ENCODE peak calls at places on chromosomes 16 and 17, in ten cellular contexts. N is stimulated activated CD8-positive, alpha-beta memory T cell treated with anti-CD3 and anti-CD28 coated beads, Interleukin-4, amount 100 ng/mL, for 1 hour; R is activated T-helper 1 cell treated with anti-CD3 and anti-CD28 coated beads, Interleukin-2, amount 50 U/mL, for 16 hours; F is progenitor cell of endocrine pancreas; K is mammary epithelial cell; V is stimulated activated CD4-positive, alpha-beta T cell treated with anti-CD3 and anti-CD28 coated beads, Interleukin-2, amount 100 ng/mL, for 48 hours; Z is activated CD4-positive, alpha-beta T cell treated with anti-CD3 and anti-CD28 coated beads, Interleukin-2, amount 50 U/mL, for 1 hour; J is bronchial epithelial cell; T is nephron progenitor cell; C is AG08396. P is an unnamed sample.

GRCh38 chr17:58507123-58507634 is 7.3 kb downstream of the MTMR4 start:
- DNase-seq in T (no peak), C (no peak), K (no peak), R (no peak), F (no peak), J (no peak), N (no peak), Z (no peak), V (no peak), P (no peak)

GRCh38 chr16:11557811-11558210 is 28.9 kb downstream of the LITAF start:
- DNase-seq in J (no peak), N (no peak), T (no peak), K (no peak), R (no peak), F (no peak), C (no peak), V (no peak), Z (no peak), P (no peak)

GRCh38 chr17:50806141-50806643 is 29.2 kb upstream of the WFIKKN2 start:
- DNase-seq in T (no peak), K (no peak), F (no peak), N (no peak), V (no peak), R (no peak), J (no peak), Z (no peak), C (no peak), P (no peak)

GRCh38 chr16:57570301-57571070 is 28.0 kb downstream of the ADGRG5 start:
- DNase-seq in J (no peak), V (no peak), C (no peak), Z (no peak), T (no peak), N (no peak), K (no peak), F (no peak), R (no peak), P (no peak)

GRCh38 chr17:18981642-18982424 is 22.7 kb downstream of the FAM83G start:
- DNase-seq in J (peak), R (no peak), T (no peak), C (peak), V (no peak), N (no peak), K (peak), F (no peak), Z (no peak), P (no peak)

GRCh38 chr16:66850115-66850815 is 6.1 kb downstream of the CA7 start:
- DNase-seq in C (no peak), N (no peak), R (no peak), F (no peak), K (no peak), J (no peak), V (no peak), Z (no peak), T (no peak), P (no peak)

GRCh38 chr17:9900744-9901143 is 4.3 kb downstream of the RCVRN start:
- DNase-seq in N (no peak), F (no peak), R (no peak), K (no peak), J (peak), Z (no peak), T (no peak), C (peak), V (no peak), P (no peak)

GRCh38 chr17:5516060-5516792 is 29.9 kb downstream of the MIS12 start:
- DNase-seq in C (peak), Z (no peak), K (peak), N (no peak), J (peak), V (no peak), R (no peak), T (no peak), F (no peak), P (no peak)

GRCh38 chr16:80006175-80006895 is 405.8 kb upstream of the MAF start:
- DNase-seq in C (no peak), N (no peak), V (no peak), Z (no peak), J (peak), K (peak), F (no peak), T (no peak), R (no peak), P (no peak)

GRCh38 chr17:31581022-31581483 is 189.6 kb downstream of the RAB11FIP4 start:
- DNase-seq in J (peak), F (no peak), T (no peak), C (peak), K (peak), Z (no peak), N (no peak), V (no peak), R (no peak), P (peak)

GRCh38 chr17:33949100-33949499 is 306.0 kb upstream of the CCL2 start:
- DNase-seq in T (peak), J (no peak), R (no peak), V (no peak), F (peak), Z (no peak), N (no peak), C (no peak), K (no peak), P (no peak)

GRCh38 chr16:30131869-30132475 is 9.0 kb upstream of the MAPK3 start:
- DNase-seq in T (no peak), C (no peak), V (no peak), J (no peak), R (no peak), Z (no peak), N (no peak), K (no peak), F (no peak), P (no peak)

GRCh38 chr17:35063514-35064223 is at the start of gene RFFL:
- DNase-seq in Z (peak), V (peak), R (peak), J (peak), T (peak), F (peak), C (peak), N (peak), K (peak), P (no peak)

GRCh38 chr17:29597361-29598172 is 4.6 kb downstream of the ANKRD13B start:
- DNase-seq in T (no peak), V (no peak), R (no peak), C (no peak), F (no peak), K (no peak), J (no peak), Z (no peak), N (no peak), P (no peak)

GRCh38 chr16:72536673-72537435 is 364.9 kb upstream of the PMFBP1 start:
- DNase-seq in K (no peak), T (no peak), N (no peak), F (no peak), Z (no peak), V (no peak), C (no peak), J (no peak), R (no peak), P (no peak)

GRCh38 chr16:69285240-69285639 is 25.9 kb upstream of the VPS4A start:
- DNase-seq in N (no peak), V (no peak), C (no peak), T (no peak), K (no peak), F (no peak), J (no peak), R (no peak), Z (no peak), P (no peak)